ENCODE peak calls at places on chromosomes 3 and 15, in six cellular contexts. C, Y, A, X, O and M are unnamed samples.

GRCh38 chr15:76973906-76974305 is 21.0 kb upstream of the PSTPIP1 start:
- DNase-seq in C (no peak), Y (no peak), A (no peak), X (no peak), O (no peak), M (no peak)

GRCh38 chr3:52223449-52224408 is 1.7 kb downstream of the TLR9 start:
- DNase-seq in C (no peak), Y (no peak), A (peak; percentile 61), X (no peak), O (no peak), M (no peak)

GRCh38 chr3:37475435-37475834 is 301.1 kb upstream of the LRRFIP2 start:
- DNase-seq in C (no peak), Y (no peak), A (no peak), X (no peak), O (no peak), M (no peak)

GRCh38 chr3:69542265-69543079 is 156.6 kb upstream of the FRMD4B start:
- DNase-seq in C (no peak), Y (peak; percentile 81), A (peak; percentile 71), X (no peak), O (peak; percentile 70), M (peak; percentile 2)

GRCh38 chr3:65146149-65146548 is 458.3 kb upstream of the ADAMTS9 start:
- DNase-seq in C (no peak), Y (no peak), A (no peak), X (peak; percentile 1), O (no peak), M (no peak)

GRCh38 chr3:171646357-171647133 is 163.7 kb downstream of the PLD1 start:
- DNase-seq in C (peak; percentile 30), Y (no peak), A (no peak), X (peak; percentile 69), O (no peak), M (peak; percentile 30)

GRCh38 chr3:151776259-151776740 is 37.6 kb upstream of the AADAC start:
- DNase-seq in C (no peak), Y (no peak), A (no peak), X (no peak), O (no peak), M (no peak)

GRCh38 chr15:40006646-40007045 is 32.3 kb downstream of the SRP14 start:
- DNase-seq in C (no peak), Y (no peak), A (no peak), X (no peak), O (no peak), M (peak; percentile 78)

GRCh38 chr3:42600958-42601675 is 631 bp downstream of the NKTR start:
- DNase-seq in C (peak; percentile 16), Y (peak; percentile 51), A (peak; percentile 83), X (peak; percentile 51), O (peak; percentile 81), M (peak; percentile 75)

GRCh38 chr3:114383875-114384557 is 90.2 kb downstream of the TIGIT start:
- DNase-seq in C (peak; percentile 55), Y (peak; percentile 88), A (peak; percentile 76), X (peak; percentile 77), O (peak; percentile 83), M (peak; percentile 95)
- H3K4me3 ChIP-seq in C (no peak overlapping the region), Y (peak overlapping the region; percentile 35), A (peak overlapping the region; percentile 43), X (no peak overlapping the region), O (no peak overlapping the region), M (peak overlapping the region; percentile 37)

GRCh38 chr3:53242642-53243041 is 13.2 kb downstream of the TKT start:
- DNase-seq in C (no peak), Y (no peak), A (peak; percentile 76), X (no peak), O (no peak), M (no peak)

GRCh38 chr3:53243165-53243564 is 12.7 kb downstream of the TKT start:
- DNase-seq in C (no peak), Y (no peak), A (peak; percentile 73), X (no peak), O (no peak), M (peak; percentile 96)

GRCh38 chr3:53244281-53244680 is 11.5 kb downstream of the TKT start:
- DNase-seq in C (no peak), Y (no peak), A (no peak), X (no peak), O (no peak), M (no peak)

GRCh38 chr3:53242155-53242554 is 13.7 kb downstream of the TKT start:
- DNase-seq in C (no peak), Y (no peak), A (peak; percentile 74), X (no peak), O (no peak), M (no peak)

GRCh38 chr3:53243785-53244184 is 12.0 kb downstream of the TKT start:
- DNase-seq in C (no peak), Y (no peak), A (no peak), X (no peak), O (no peak), M (no peak)
- TF ChIP-seq CTCF in C (no peak), Y (no peak), A (no peak), X (no peak), O (no peak), M (no peak)

DNA sequence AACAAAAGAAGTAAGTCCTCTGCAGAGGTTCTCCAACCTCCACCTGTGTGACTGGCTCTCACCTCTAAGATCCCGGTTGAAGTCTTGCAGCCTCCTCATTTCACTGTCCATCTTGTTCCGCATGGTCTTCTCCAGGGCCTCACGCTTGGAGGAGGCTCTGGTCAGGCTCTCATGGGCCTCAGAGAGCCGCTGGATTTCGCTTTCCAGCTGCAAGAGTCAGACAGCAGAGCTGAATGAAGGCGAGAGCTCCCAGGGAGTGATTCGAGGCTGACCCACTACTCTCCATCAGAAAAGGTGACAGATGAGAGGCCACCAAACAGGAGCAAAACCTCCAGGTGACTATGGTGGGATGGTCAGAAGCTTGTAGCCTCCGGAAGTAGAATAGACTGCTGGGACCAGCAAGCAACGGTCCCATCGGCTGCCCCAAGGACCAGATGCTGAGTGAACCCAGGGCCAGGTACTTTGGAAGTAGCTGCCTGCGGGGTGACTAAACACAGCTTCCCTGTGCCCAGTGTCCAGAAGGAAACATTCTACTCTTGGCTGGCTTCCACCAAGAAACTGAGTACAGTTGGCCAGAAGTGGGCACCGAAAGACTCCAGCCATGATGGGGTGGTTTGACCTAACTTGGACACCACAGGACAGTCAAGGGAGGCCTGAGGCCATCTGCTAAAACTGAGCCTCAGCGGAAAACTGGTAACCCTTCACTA is 7.9 kb downstream of the AMOTL2 start:
- DNase-seq in C (no peak), Y (no peak), A (no peak), X (no peak), O (no peak), M (no peak)
- H3K4me3 ChIP-seq in C (no peak overlapping the region), Y (peak overlapping the region; percentile 5), A (no peak overlapping the region), X (no peak overlapping the region), O (no peak overlapping the region), M (no peak overlapping the region)

GRCh38 chr3:44418549-44418948 is 58.9 kb downstream of the ZNF445 start:
- DNase-seq in C (no peak), Y (no peak), A (no peak), X (peak; percentile 10), O (no peak), M (no peak)
- TF ChIP-seq CTCF in C (no peak), Y (peak; percentile 15), A (peak; percentile 11), X (peak; percentile 50), O (no peak), M (peak; percentile 17)

GRCh38 chr3:32844914-32845313 is 27.1 kb downstream of the TRIM71 start:
- DNase-seq in C (no peak), Y (no peak), A (no peak), X (peak; percentile 27), O (no peak), M (no peak)
- H3K4me3 ChIP-seq in C (no peak overlapping the region), Y (no peak overlapping the region), A (no peak overlapping the region), X (no peak overlapping the region), O (no peak overlapping the region), M (no peak overlapping the region)

DNA sequence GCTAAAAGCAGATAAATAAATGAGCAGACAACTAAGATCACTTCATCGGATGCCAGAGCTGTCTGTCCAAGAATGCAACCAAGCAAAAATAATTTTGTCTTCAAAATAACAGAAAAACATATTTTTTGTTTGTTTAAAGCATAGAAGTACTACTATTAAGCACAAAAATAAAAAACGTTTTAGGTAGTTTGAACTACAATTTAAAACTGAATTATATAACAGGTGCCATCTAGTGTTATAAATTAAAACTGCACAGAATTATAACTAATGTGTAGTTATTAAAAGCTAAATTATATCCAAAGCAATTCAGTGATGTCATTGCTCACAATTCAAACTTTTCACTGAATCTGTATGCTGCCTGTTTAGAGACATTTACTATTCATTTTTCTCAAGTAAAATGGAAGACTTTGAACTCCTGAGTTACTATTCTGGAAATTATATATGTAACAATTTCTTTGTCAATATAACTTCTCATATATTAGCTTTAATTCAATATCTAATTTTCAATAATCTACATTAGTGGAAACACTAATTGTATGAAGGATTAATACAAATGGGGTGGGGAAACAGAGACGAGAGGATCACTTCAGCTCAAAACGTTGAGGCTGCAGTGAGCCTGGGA is 29.5 kb downstream of the LINS1 start:
- DNase-seq in C (peak; percentile 29), Y (no peak), A (no peak), X (peak; percentile 58), O (no peak), M (no peak)
- TF ChIP-seq CTCF in C (peak; percentile 59), Y (peak; percentile 40), A (peak; percentile 52), X (peak; percentile 66), O (peak; percentile 61), M (no peak)

GRCh38 chr3:141167681-141168080 is 63.9 kb upstream of the PXYLP1 start:
- DNase-seq in C (no peak), Y (no peak), A (no peak), X (no peak), O (no peak), M (no peak)

GRCh38 chr3:141170678-141171295 is 60.8 kb upstream of the PXYLP1 start:
- DNase-seq in C (no peak), Y (no peak), A (no peak), X (no peak), O (no peak), M (no peak)

GRCh38 chr3:141164844-141165243 is 66.8 kb upstream of the PXYLP1 start:
- DNase-seq in C (no peak), Y (no peak), A (no peak), X (no peak), O (no peak), M (no peak)
- H3K4me3 ChIP-seq in C (no peak overlapping the region), Y (no peak overlapping the region), A (no peak overlapping the region), X (no peak overlapping the region), O (no peak overlapping the region), M (no peak overlapping the region)

DNA sequence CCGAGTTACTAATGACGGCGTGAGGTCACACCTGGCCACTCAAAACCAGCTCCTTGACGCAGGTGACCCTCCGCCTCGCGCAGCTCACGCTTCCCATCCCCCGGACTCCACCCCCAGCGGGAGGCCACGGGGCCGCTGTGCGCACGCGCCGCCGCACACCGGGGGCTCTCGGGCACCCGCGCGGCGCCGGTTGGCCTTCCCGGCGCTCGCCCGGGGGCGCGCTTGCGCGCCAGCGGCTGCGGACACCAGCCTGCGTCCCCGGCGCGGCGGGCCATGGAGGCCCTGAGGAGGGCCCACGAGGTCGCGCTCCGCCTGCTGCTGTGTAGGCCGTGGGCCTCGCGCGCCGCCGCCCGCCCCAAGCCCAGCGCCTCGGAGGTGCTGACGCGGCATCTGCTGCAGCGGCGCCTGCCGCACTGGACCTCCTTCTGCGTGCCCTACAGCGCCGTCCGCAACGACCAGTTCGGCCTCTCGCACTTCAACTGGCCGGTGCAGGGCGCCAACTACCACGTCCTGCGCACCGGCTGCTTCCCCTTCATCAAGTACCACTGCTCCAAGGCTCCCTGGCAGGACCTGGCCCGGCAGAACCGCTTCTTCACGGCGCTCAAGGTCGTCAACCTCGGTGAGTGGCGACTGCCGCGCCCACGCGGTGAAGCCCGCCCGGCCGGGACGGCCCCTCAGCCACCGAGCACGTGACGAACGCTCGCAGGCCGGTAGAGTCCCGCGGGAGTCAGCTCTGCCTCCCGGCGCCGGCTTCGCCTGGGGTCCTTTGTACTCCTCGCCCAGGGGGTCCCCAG is at the start of gene C15orf61:
- DNase-seq in C (peak; percentile 97), Y (peak; percentile 78), A (peak; percentile 95), X (peak; percentile 91), O (peak; percentile 92), M (peak; percentile 94)
- TF ChIP-seq CTCF in C (peak; percentile 28), Y (no peak), A (no peak), X (no peak), O (no peak), M (no peak)

GRCh38 chr3:123445702-123446101 is 3.2 kb downstream of the ADCY5 start:
- DNase-seq in C (no peak), Y (no peak), A (no peak), X (no peak), O (no peak), M (no peak)
- H3K4me3 ChIP-seq in C (no peak overlapping the region), Y (peak overlapping the region; percentile 78), A (no peak overlapping the region), X (no peak overlapping the region), O (peak overlapping the region; percentile 63), M (no peak overlapping the region)